ENCODE peak calls at places on chromosomes 16 and 17, in four cellular contexts. F is endothelial cell of umbilical vein, C is HepG2, V is K562. N is an unnamed sample.

GRCh38 chr17:30344283-30345088 is 10.6 kb upstream of the TMIGD1 start:
- DNase-seq in F (peak), C (peak), V (peak), N (no peak)

GRCh38 chr17:8904686-8905085 is 37.2 kb upstream of the PIK3R6 start:
- DNase-seq in F (no peak), C (no peak), V (no peak), N (no peak)

GRCh38 chr16:67169642-67170167 is 633 bp upstream of the NOL3 start:
- DNase-seq in F (peak), C (peak), V (peak), N (no peak)

GRCh38 chr16:77452243-77452642 is 17.4 kb upstream of the ADAMTS18 start:
- DNase-seq in F (no peak), C (no peak), V (no peak), N (no peak)

GRCh38 chr17:81217531-81217930 is 5.2 kb downstream of the CEP131 start:
- DNase-seq in F (no peak), C (no peak), V (no peak), N (no peak)

GRCh38 chr17:81713556-81714411 is 1.7 kb downstream of the SLC25A10 start:
- DNase-seq in F (no peak), C (peak), V (peak), N (no peak)

GRCh38 chr16:89354325-89354724 is 136.0 kb downstream of the ANKRD11 start:
- DNase-seq in F (no peak), C (no peak), V (no peak), N (no peak)

GRCh38 chr17:28756025-28756804 is 12.4 kb downstream of the TRAF4 start:
- DNase-seq in F (no peak), C (no peak), V (no peak), N (no peak)

GRCh38 chr17:60720763-60721531 is 43.3 kb downstream of the BCAS3 start:
- DNase-seq in F (peak), C (peak), V (peak), N (peak)

GRCh38 chr17:58417300-58418092 is at the start of gene RNF43:
- DNase-seq in F (peak), C (peak), V (peak), N (peak)

GRCh38 chr17:45994228-45994627 is 4.8 kb upstream of the STH start:
- DNase-seq in F (no peak), C (no peak), V (no peak), N (no peak)

GRCh38 chr17:7438050-7438614 is 1.2 kb upstream of the FGF11 start:
- DNase-seq in F (peak), C (no peak), V (peak), N (no peak)

GRCh38 chr16:4706871-4707270 is 13.5 kb downstream of the NUDT16L1 start:
- DNase-seq in F (no peak), C (no peak), V (no peak), N (no peak)

GRCh38 chr16:14148016-14148415 is 76.9 kb downstream of the MRTFB start:
- DNase-seq in F (no peak), C (no peak), V (no peak), N (no peak)

GRCh38 chr16:53055603-53056527 is 1.1 kb downstream of the CHD9 start:
- DNase-seq in F (peak), C (peak), V (peak), N (no peak)

GRCh38 chr17:44956076-44956475 is 8.5 kb upstream of the KIF18B start:
- DNase-seq in F (no peak), C (no peak), V (no peak), N (no peak)

GRCh38 chr17:17062866-17063265 is 20.6 kb downstream of the MPRIP start:
- DNase-seq in F (no peak), C (no peak), V (no peak), N (no peak)

GRCh38 chr17:31538080-31538762 is 146.7 kb downstream of the RAB11FIP4 start:
- DNase-seq in F (no peak), C (no peak), V (no peak), N (peak)

GRCh38 chr17:8502100-8502499 is 66.4 kb downstream of the NDEL1 start:
- DNase-seq in F (no peak), C (no peak), V (no peak), N (no peak)

GRCh38 chr16:57795431-57795878 is 6.8 kb downstream of the KIFC3 start:
- DNase-seq in F (peak), C (peak), V (peak), N (no peak)

GRCh38 chr16:1788095-1788707 is 5.3 kb downstream of the IGFALS start:
- DNase-seq in F (no peak), C (no peak), V (no peak), N (no peak)

GRCh38 chr17:164536-165235 is 16.8 kb downstream of the DOC2B start:
- DNase-seq in F (peak), C (peak), V (peak), N (no peak)

GRCh38 chr17:16933317-16934132 is 38.4 kb downstream of the TNFRSF13B start:
- DNase-seq in F (no peak), C (no peak), V (no peak), N (no peak)

GRCh38 chr17:514584-514983 is 162.0 kb upstream of the RPH3AL start:
- DNase-seq in F (no peak), C (no peak), V (no peak), N (no peak)

GRCh38 chr17:78923660-78924453 is 1.3 kb downstream of the TIMP2 start:
- DNase-seq in F (peak), C (no peak), V (peak), N (no peak)

GRCh38 chr17:77473615-77474226 is 333.0 kb downstream of the SEC14L1 start:
- DNase-seq in F (no peak), C (no peak), V (no peak), N (no peak)

GRCh38 chr16:8818499-8819270 is 21.0 kb downstream of the PMM2 start:
- DNase-seq in F (no peak), C (no peak), V (no peak), N (peak)

GRCh38 chr17:44559288-44560249 is 2.3 kb downstream of the FZD2 start:
- DNase-seq in F (no peak), C (no peak), V (no peak), N (no peak)

GRCh38 chr17:1130191-1130590 is 49.6 kb downstream of the ABR start:
- DNase-seq in F (no peak), C (no peak), V (no peak), N (no peak)

GRCh38 chr17:34826332-34826731 is 134.9 kb downstream of the CCT6B start:
- DNase-seq in F (no peak), C (no peak), V (peak), N (no peak)

GRCh38 chr17:73952136-73952497 is 251.4 kb upstream of the RPL38 start:
- DNase-seq in F (no peak), C (no peak), V (no peak), N (no peak)
- TF ChIP-seq EZH2 in F (no peak), C (no peak), V (no peak), N (no peak)

DNA sequence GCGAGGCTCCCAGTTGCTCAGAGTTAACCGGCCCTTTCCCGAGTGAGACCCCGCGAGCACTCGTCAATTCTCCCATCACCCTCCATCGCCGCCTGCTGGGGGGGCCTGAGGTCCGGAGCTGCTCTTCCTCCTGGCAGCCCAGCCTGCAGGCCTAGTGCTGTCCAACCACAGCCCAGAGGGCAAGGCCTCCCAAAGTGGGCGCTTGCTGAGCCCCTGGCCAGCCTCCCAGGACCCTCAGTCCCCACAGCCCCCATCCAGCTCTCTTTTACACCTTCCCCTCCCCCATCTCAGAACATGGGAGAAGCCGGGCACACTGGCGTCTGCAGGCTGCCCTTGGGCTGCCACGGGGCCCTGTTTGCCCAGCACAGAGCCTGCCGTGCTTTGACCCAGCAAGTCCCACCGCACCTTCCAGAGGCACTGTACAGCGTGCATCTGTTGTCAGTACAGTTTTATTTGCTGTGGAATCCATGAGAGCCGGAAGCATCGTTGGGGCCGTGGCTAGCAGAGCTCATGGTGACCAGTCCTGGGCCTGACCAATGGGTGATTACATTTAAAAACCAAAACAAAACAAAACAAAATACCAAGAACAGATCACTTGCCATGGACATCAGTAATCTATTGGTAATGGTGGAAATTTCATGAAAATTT is 96.1 kb upstream of the CBX4 start:
- DNase-seq in F (no peak), C (no peak), V (no peak), N (no peak)
- TF ChIP-seq MYC in F (no peak), C (peak), V (no peak), N (no peak)

GRCh38 chr16:74775255-74775654 is 635 bp upstream of the FA2H start:
- DNase-seq in F (no peak), C (no peak), V (no peak), N (no peak)
- H3K4me3 ChIP-seq in F (no peak), C (peak), V (no peak), N (peak)

GRCh38 chr17:55496094-55496881 is 15.0 kb downstream of the SMIM36 start:
- DNase-seq in F (no peak), C (peak), V (no peak), N (no peak)

GRCh38 chr17:55492951-55493350 is 18.3 kb downstream of the SMIM36 start:
- DNase-seq in F (no peak), C (peak), V (no peak), N (no peak)

GRCh38 chr17:55500103-55500502 is 11.1 kb downstream of the SMIM36 start:
- DNase-seq in F (no peak), C (no peak), V (no peak), N (no peak)

DNA sequence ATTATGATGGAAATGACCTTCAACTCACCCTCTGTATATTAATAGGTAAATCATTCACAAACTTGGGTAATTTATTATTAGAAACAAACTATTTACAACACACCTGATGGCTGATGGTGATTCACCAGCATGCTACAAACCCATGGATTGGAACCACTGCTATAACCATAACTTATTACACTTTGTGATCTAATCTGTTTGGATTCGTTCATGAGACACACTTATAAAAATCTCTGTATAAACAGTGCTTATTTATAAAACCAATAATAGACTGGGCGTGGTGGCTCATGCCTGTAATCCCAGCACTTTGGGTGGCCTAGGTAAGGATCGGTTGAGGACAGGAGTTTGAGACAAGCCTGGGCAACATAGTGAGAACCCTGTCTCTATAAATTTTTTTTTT is 16.0 kb downstream of the SMIM36 start:
- DNase-seq in F (no peak), C (no peak), V (no peak), N (no peak)
- TF ChIP-seq EZH2 in F (no peak), C (no peak), V (no peak), N (no peak)

GRCh38 chr16:3189869-3190268 is 1.9 kb downstream of the OR1F1 start:
- DNase-seq in F (no peak), C (no peak), V (no peak), N (no peak)

GRCh38 chr16:3188925-3189825 is 1.2 kb downstream of the OR1F1 start:
- DNase-seq in F (peak), C (peak), V (peak), N (no peak)

GRCh38 chr16:3186946-3187690 is 886 bp upstream of the OR1F1 start:
- DNase-seq in F (no peak), C (no peak), V (no peak), N (no peak)

GRCh38 chr16:3187798-3188674 is at the start of gene OR1F1:
- DNase-seq in F (no peak), C (peak), V (no peak), N (no peak)

DNA sequence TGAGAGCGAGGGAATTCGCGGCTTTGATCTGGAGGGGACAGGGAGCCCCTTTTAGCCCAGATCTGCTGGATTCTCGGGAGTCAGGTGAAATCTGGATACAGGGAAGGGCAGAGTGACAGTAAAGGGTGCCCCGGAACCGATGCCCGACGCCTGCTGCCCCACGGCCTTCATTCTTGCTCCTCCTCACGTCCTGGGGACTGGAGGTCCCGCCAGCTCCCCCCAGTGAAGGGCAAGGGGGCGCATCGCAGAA is 596 bp downstream of the OR1F1 start:
- DNase-seq in F (peak), C (no peak), V (no peak), N (no peak)
- TF ChIP-seq MYC in F (no peak), C (no peak), V (no peak), N (no peak)

DNA sequence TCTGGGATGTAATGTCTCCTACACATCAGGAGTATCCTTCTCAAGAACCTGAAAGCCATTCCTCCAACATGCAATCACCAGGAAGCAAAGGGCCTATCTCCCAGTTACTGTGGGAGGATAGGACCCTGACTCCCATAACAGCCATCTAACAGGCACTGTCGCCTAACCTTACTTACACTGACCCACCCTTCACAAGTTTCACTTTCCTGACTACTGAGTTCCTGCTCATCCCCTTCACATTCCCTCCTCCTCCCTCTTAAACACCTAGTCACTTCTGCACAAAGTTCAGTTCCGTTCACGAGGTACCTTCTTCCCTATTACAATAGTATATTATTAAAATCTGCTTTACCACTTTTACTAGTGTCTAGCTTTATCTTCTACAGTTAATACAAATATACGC is 1.3 kb downstream of the C17orf67 start:
- DNase-seq in F (no peak), C (peak), V (no peak), N (no peak)
- H3K4me3 ChIP-seq in F (peak), C (peak), V (peak), N (peak)

GRCh38 chr16:54928421-54929089 is 2.1 kb upstream of the IRX5 start:
- DNase-seq in F (peak), C (no peak), V (peak), N (no peak)
- TF ChIP-seq EZH2 in F (no peak), C (no peak), V (no peak), N (no peak)

DNA sequence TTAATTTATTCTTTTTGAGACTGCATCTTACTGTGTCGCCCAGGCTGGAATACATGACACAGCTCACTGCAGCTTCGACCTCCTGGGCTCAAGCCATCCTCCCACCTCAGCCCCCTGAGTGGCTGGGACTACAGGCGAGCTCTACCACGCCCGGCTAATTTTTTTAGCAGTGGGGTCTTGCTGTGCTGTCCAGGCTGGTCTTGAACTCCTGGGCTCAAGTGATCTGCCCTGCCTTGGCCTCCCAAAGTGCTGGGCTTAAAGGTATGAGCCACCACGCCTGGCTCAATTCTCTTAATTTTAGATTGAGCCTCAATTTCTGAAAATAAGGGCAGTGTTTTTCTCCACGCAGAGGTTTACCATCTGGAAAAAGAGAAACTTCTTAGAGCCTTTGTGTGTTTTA is 41.1 kb downstream of the ZNF750 start:
- DNase-seq in F (no peak), C (no peak), V (no peak), N (no peak)
- TF ChIP-seq MYC in F (no peak), C (no peak), V (no peak), N (no peak)